ENCODE peak calls at places on chromosomes 1 and 21, in ten cellular contexts. Z, N, E, A, U, I, X, G, T and K are unnamed samples.

GRCh38 chr1:25037174-25038074 is 107.3 kb upstream of the RUNX3 start:
- DNase-seq in U (peak), Z (peak), N (peak), I (peak), X (peak), E (no peak), G (peak), A (no peak), T (no peak), K (no peak)

GRCh38 chr1:222769181-222769580 is 32.2 kb downstream of the FAM177B start:
- DNase-seq in E (no peak), Z (no peak), A (no peak), T (no peak), I (no peak), X (no peak), G (no peak), N (no peak), U (peak), K (no peak)

GRCh38 chr1:151238467-151238739 is 16.1 kb upstream of the PSMD4 start:
- DNase-seq in I (no peak), T (no peak), N (no peak), E (no peak), U (peak), X (no peak), A (no peak), Z (no peak), G (no peak), K (no peak)

GRCh38 chr1:150473659-150474058 is 13.6 kb upstream of the TARS2 start:
- DNase-seq in A (no peak), T (no peak), Z (no peak), X (no peak), E (no peak), N (peak), U (no peak), G (no peak), I (no peak), K (no peak)

GRCh38 chr1:99672500-99673213 is 26.7 kb downstream of the PALMD start:
- DNase-seq in A (no peak), I (peak), T (no peak), Z (no peak), U (no peak), G (no peak), N (no peak), E (no peak), X (no peak), K (no peak)

GRCh38 chr21:33245289-33245918 is 15.7 kb downstream of the IFNAR2 start:
- DNase-seq in T (no peak), U (no peak), E (no peak), Z (no peak), A (no peak), G (no peak), X (no peak), N (no peak), I (no peak), K (no peak)

GRCh38 chr1:43996733-43997115 is 5.3 kb downstream of the CCDC24 start:
- DNase-seq in X (no peak), N (no peak), Z (no peak), A (no peak), U (no peak), E (no peak), T (no peak), I (no peak), G (no peak), K (no peak)

GRCh38 chr1:88595355-88595754 is 88.7 kb upstream of the PKN2 start:
- DNase-seq in U (peak), N (no peak), T (no peak), G (no peak), I (peak), E (no peak), A (no peak), X (no peak), Z (peak), K (no peak)

GRCh38 chr21:42991992-42992740 is 17.8 kb downstream of the PKNOX1 start:
- DNase-seq in T (peak), Z (no peak), X (no peak), N (peak), A (no peak), G (no peak), E (no peak), I (peak), U (no peak), K (no peak)

GRCh38 chr1:35032384-35032739 is 617 bp upstream of the ZMYM6 start:
- DNase-seq in A (no peak), Z (no peak), T (no peak), G (no peak), X (no peak), I (no peak), N (no peak), U (no peak), E (no peak), K (no peak)
- H3K27ac ChIP-seq in A (no peak), Z (no peak), T (no peak), G (no peak), X (no peak), I (no peak), N (no peak), U (peak), E (no peak), K (no peak)

GRCh38 chr21:14454642-14455009 is 71.7 kb upstream of the HSPA13 start:
- DNase-seq in G (no peak), U (no peak), Z (no peak), T (no peak), I (no peak), N (no peak), A (no peak), X (no peak), E (no peak), K (no peak)
- H3K27ac ChIP-seq in G (no peak), U (no peak), Z (peak), T (no peak), I (no peak), N (peak), A (no peak), X (no peak), E (no peak), K (no peak)

DNA sequence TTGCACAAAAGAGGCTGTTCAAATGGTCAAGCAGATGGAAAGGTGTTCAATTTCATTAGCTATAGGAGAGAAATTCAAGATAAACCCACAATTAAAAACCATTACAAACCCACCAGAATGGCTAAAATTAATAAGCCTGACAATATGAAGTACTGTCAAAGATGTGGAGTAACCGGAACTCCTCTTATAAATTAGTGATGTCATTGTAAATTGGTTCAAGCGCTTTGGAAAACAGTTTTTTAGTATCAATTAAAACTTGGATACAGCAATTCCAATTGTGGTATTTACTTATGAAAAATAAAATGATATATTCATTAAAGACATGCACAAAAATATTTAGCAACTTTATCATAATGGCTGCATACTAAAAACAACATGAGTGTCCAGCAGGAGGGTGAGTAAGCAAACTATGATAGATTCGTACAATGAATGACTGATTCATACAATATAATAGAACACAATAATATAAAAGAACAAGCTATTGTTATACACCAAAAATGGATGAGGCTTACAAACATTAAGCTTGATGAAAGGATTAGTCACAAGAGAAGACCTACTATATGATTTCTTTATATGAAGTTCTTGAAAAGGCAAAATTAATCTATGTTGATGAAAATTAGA is 38.4 kb upstream of the FGGY start:
- DNase-seq in U (no peak), G (no peak), T (no peak), E (no peak), N (no peak), I (no peak), X (no peak), A (no peak), Z (no peak), K (no peak)
- H3K27ac ChIP-seq in U (no peak), G (no peak), T (no peak), E (no peak), N (no peak), I (no peak), X (no peak), A (no peak), Z (no peak), K (no peak)

GRCh38 chr1:52032124-52032784 is 1.4 kb downstream of the KTI12 start:
- DNase-seq in E (no peak), A (no peak), Z (no peak), I (no peak), N (no peak), X (no peak), U (no peak), G (no peak), T (no peak), K (no peak)
- H3K27ac ChIP-seq in E (peak), A (peak), Z (peak), I (no peak), N (no peak), X (no peak), U (peak), G (peak), T (peak), K (no peak)

DNA sequence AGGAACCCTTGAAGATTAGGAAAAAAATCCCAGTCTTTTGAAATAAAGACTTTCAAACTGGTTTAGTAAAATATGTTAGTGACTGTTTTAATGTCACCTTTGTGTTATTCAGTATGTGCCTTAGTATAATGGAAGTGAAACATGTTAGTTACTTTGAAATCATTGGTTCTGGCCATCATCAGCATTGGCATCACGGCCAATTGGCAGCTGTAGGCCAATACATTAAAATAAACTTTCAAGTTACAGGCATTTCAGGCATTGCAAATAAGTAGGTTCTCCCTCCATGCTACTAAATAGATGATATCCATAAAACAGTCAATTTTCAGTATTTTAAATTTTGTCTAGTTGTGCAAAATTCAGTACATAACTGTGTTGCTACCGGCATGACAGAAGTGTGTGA is 4.5 kb downstream of the MIER1 start:
- DNase-seq in Z (no peak), U (no peak), A (no peak), I (no peak), N (no peak), T (no peak), X (no peak), G (no peak), E (no peak), K (no peak)
- H3K27ac ChIP-seq in Z (peak), U (peak), A (peak), I (no peak), N (no peak), T (peak), X (peak), G (peak), E (peak), K (peak)

DNA sequence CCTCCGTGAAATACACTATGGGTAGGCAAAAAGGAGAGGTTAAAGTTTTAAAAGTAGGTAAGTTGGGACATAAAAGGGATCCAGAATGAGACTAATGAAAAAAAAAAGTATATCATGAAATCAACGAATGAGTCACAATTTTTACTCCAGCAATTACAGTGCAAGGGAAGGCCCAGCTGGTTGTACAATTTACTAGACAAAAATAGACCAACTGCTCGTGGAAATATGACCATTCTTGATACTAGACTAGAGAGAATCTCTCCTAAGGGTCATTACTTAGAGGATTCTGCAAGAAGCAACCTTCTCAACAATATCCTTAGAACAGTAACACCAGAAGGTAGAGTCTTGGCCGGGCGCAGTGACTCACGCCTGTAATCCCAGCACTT is 55.1 kb upstream of the EFHD2 start:
- DNase-seq in X (no peak), U (no peak), Z (no peak), N (no peak), E (no peak), G (no peak), I (peak), A (no peak), T (no peak), K (no peak)
- H3K27ac ChIP-seq in X (no peak), U (peak), Z (no peak), N (no peak), E (no peak), G (no peak), I (no peak), A (no peak), T (no peak), K (no peak)

DNA sequence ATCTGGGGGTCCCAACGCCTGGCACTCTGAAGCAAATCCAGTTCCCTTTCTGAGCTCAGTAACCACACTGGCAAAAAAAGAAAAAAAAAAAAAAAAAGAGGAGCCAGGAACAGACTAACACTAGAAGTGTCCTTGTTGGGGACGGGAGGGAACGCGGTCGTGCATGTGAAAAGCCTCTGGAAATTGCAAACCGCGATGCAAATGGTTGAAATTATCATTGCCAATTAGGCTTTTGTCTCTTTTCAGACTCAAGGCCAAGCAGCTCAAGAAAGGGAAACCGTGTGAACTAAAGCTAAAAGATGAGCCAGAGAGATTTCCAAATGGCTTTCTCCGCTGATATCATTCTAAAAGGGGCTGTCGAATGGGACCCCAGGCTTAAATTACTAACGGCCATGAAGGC is 13.5 kb downstream of the TRABD2B start:
- DNase-seq in N (no peak), A (no peak), Z (no peak), I (no peak), X (no peak), T (no peak), E (no peak), U (no peak), G (no peak), K (no peak)
- H3K27ac ChIP-seq in N (no peak), A (no peak), Z (no peak), I (no peak), X (no peak), T (no peak), E (no peak), U (no peak), G (no peak), K (no peak)

DNA sequence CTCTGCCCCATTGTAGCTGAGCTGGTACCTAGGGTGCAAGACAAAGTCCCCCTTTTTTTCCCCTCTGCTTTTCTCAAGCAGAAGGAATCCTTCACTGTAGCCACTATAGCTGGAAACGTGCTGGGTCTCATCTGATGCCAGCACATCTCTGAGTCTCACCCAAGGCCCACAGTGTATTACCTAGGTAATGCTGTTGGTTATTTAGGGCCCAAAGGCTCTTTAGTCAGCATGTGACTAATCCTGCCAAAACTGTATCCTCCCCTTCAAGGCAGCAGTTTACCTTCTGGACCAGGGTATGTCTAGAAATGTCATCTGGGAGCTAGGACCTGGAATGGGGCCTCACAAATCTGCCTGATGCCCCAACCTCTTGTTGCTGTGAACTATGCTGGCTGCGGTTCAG is 423.4 kb downstream of the NUF2 start:
- DNase-seq in G (no peak), I (no peak), Z (no peak), E (no peak), T (no peak), A (no peak), U (no peak), X (no peak), N (no peak), K (no peak)
- H3K27ac ChIP-seq in G (no peak), I (no peak), Z (no peak), E (no peak), T (no peak), A (no peak), U (no peak), X (no peak), N (no peak), K (no peak)